ENCODE peak calls at places on chromosomes 12 and 14, in four cellular contexts. One of them, this sample, is unnamed.

GRCh38 chr14:55789442-55789841 is 209.4 kb downstream of the KTN1 start:
- DNase-seq in stromal cell of bone marrow: no peak
- DNase-seq in Panc1: no peak
- DNase-seq in CD8-positive, alpha-beta memory T cell: no peak
- DNase-seq in this sample: no peak

GRCh38 chr12:630656-631632 is 32.3 kb downstream of the NINJ2 start:
- DNase-seq in CD8-positive, alpha-beta memory T cell: no peak
- DNase-seq in Panc1: no peak
- DNase-seq in stromal cell of bone marrow: no peak
- DNase-seq in this sample: no peak

GRCh38 chr12:53231859-53232640 is at the start of gene RARG:
- DNase-seq in CD8-positive, alpha-beta memory T cell: peak
- DNase-seq in Panc1: no peak
- DNase-seq in stromal cell of bone marrow: no peak
- DNase-seq in this sample: no peak

GRCh38 chr14:62632771-62633170 is 412.5 kb downstream of the KCNH5 start:
- DNase-seq in Panc1: no peak
- DNase-seq in stromal cell of bone marrow: no peak
- DNase-seq in CD8-positive, alpha-beta memory T cell: no peak
- DNase-seq in this sample: no peak

GRCh38 chr12:110074089-110074488 is 25.8 kb upstream of the C12orf76 start:
- DNase-seq in stromal cell of bone marrow: no peak
- DNase-seq in Panc1: no peak
- DNase-seq in CD8-positive, alpha-beta memory T cell: no peak
- DNase-seq in this sample: no peak

GRCh38 chr12:54593135-54593534 is 4.7 kb upstream of the PPP1R1A start:
- DNase-seq in Panc1: no peak
- DNase-seq in CD8-positive, alpha-beta memory T cell: no peak
- DNase-seq in stromal cell of bone marrow: peak
- DNase-seq in this sample: no peak

GRCh38 chr12:6839482-6840201 is 1.1 kb upstream of the GNB3 start:
- DNase-seq in CD8-positive, alpha-beta memory T cell: no peak
- DNase-seq in Panc1: no peak
- DNase-seq in stromal cell of bone marrow: no peak
- DNase-seq in this sample: peak

GRCh38 chr14:53953002-53953827 is 3.4 kb downstream of the BMP4 start:
- DNase-seq in Panc1: no peak
- DNase-seq in CD8-positive, alpha-beta memory T cell: no peak
- DNase-seq in stromal cell of bone marrow: peak
- DNase-seq in this sample: no peak